ENCODE peak calls at places on chromosomes 16 and 17, in ten cellular contexts. G is lung, U is Panc1, W is RWPE1, I is coronary artery, E is PC-3, Z is substantia nigra, R is stomach, N is WERI-Rb-1, T is AG04450. Y is an unnamed sample.

GRCh38 chr17:1961187-1961586 is 63.9 kb downstream of the RTN4RL1 start:
- DNase-seq in G (no peak), U (no peak), W (no peak), I (no peak), E (no peak), Z (no peak), R (no peak), N (no peak), T (no peak), Y (no peak)

GRCh38 chr16:80899804-80900592 is 95.6 kb upstream of the CDYL2 start:
- DNase-seq in G (peak; percentile 66), U (no peak), W (no peak), I (peak; percentile 96), E (peak; percentile 76), Z (peak; percentile 41), R (peak; percentile 96), N (no peak), T (peak; percentile 71), Y (no peak)

GRCh38 chr16:48250520-48251278 is 3.4 kb upstream of the ABCC11 start:
- DNase-seq in G (no peak), U (no peak), W (no peak), I (no peak), E (no peak), Z (no peak), R (no peak), N (no peak), T (no peak), Y (no peak)

GRCh38 chr16:20611975-20612471 is 35.9 kb upstream of the ACSM2B start:
- DNase-seq in G (peak; percentile 64), U (no peak), W (no peak), I (peak; percentile 86), E (no peak), Z (peak; percentile 21), R (peak; percentile 75), N (peak; percentile 84), T (no peak), Y (no peak)

GRCh38 chr17:82216301-82217119 is 3.9 kb upstream of the CCDC57 start:
- DNase-seq in G (peak; percentile 81), U (no peak), W (peak; percentile 71), I (peak; percentile 86), E (peak; percentile 92), Z (peak; percentile 78), R (peak; percentile 89), N (peak; percentile 16), T (no peak), Y (no peak)

GRCh38 chr16:64240586-64240985 is 881.3 kb downstream of the CDH11 start:
- DNase-seq in G (no peak), U (no peak), W (no peak), I (no peak), E (peak; percentile 37), Z (no peak), R (no peak), N (no peak), T (no peak), Y (no peak)

GRCh38 chr16:4360538-4361021 is 9.5 kb upstream of the PAM16 start:
- DNase-seq in G (no peak), U (no peak), W (no peak), I (no peak), E (no peak), Z (no peak), R (no peak), N (peak; percentile 90), T (no peak), Y (no peak)

GRCh38 chr16:83835972-83836566 is 28.3 kb downstream of the HSBP1 start:
- DNase-seq in G (no peak), U (no peak), W (peak; percentile 36), I (no peak), E (peak; percentile 63), Z (no peak), R (no peak), N (no peak), T (peak; percentile 41), Y (no peak)

GRCh38 chr16:89946515-89946914 is 2.0 kb upstream of the DEF8 start:
- DNase-seq in G (no peak), U (no peak), W (no peak), I (no peak), E (no peak), Z (no peak), R (no peak), N (no peak), T (no peak), Y (no peak)

GRCh38 chr17:68613739-68614298 is 12.7 kb upstream of the FAM20A start:
- DNase-seq in G (peak; percentile 71), U (peak; percentile 7), W (no peak), I (no peak), E (peak; percentile 91), Z (no peak), R (no peak), N (peak; percentile 82), T (no peak), Y (no peak)

GRCh38 chr16:349211-349610 is 3.3 kb downstream of the AXIN1 start:
- DNase-seq in G (no peak), U (no peak), W (no peak), I (no peak), E (no peak), Z (no peak), R (no peak), N (no peak), T (no peak), Y (no peak)

DNA sequence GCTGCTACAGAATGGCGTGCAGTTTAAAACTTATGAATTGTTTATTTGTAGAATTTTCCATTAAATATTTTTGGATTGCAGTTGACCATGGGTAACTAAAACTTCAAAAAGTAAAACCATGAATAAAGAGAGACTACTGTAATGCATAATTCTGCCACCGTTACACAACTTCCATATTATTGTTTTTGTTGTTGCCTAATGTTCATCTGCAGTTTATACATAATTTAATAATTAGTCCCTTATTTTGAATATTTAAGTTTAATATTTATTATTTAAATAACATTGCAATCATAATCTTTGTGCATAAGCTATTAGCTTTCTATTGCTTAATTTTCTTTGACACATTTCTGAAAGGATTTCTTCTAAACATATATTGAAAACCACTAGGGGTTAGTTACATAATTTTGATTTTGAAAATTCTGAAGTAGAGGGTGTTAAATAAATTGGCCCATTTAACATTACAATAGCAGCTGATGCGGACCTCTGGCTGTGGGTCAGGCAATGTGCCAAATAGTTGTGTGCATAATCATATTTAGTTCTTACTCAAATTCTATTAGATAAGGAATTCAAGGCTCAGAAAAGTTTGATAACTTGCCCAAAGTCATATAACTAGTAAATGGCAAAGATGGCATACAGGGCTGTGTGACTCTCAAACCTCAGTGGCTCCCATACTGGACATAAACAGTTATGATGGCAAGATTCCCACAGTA is 31.1 kb downstream of the PPM1E start:
- DNase-seq in G (no peak), U (no peak), W (peak; percentile 46), I (no peak), E (peak; percentile 56), Z (no peak), R (peak; percentile 41), N (no peak), T (peak; percentile 56), Y (no peak)
- H3K27ac ChIP-seq in G (no peak overlapping the region), U (peak overlapping the region; percentile 12), W (no peak overlapping the region), I (no peak overlapping the region), E (no peak overlapping the region), Z (no peak overlapping the region), R (no peak overlapping the region), N (peak overlapping the region; percentile 43), T (peak overlapping the region; percentile 57), Y (no peak overlapping the region)

GRCh38 chr16:68275611-68276191 is 11.4 kb downstream of the SLC7A6 start:
- DNase-seq in G (no peak), U (no peak), W (peak; percentile 46), I (no peak), E (no peak), Z (no peak), R (no peak), N (no peak), T (no peak), Y (no peak)

GRCh38 chr16:68274441-68274840 is 10.1 kb downstream of the SLC7A6 start:
- DNase-seq in G (no peak), U (no peak), W (no peak), I (no peak), E (no peak), Z (no peak), R (no peak), N (no peak), T (no peak), Y (no peak)

GRCh38 chr16:68273459-68273858 is 9.1 kb downstream of the SLC7A6 start:
- DNase-seq in G (no peak), U (no peak), W (no peak), I (no peak), E (no peak), Z (no peak), R (no peak), N (no peak), T (no peak), Y (no peak)

GRCh38 chr16:68273896-68274295 is 9.6 kb downstream of the SLC7A6 start:
- DNase-seq in G (no peak), U (no peak), W (no peak), I (no peak), E (no peak), Z (no peak), R (no peak), N (no peak), T (no peak), Y (no peak)

GRCh38 chr16:68276223-68276622 is 11.9 kb downstream of the SLC7A6 start:
- DNase-seq in G (no peak), U (no peak), W (no peak), I (no peak), E (no peak), Z (no peak), R (no peak), N (no peak), T (no peak), Y (no peak)
- H3K27ac ChIP-seq in G (peak overlapping the region; percentile 77), U (no peak overlapping the region), W (peak overlapping the region; percentile 26), I (peak overlapping the region; percentile 18), E (no peak overlapping the region), Z (no peak overlapping the region), R (peak overlapping the region; percentile 67), N (peak overlapping the region; percentile 61), T (no peak overlapping the region), Y (peak overlapping the region; percentile 6)

DNA sequence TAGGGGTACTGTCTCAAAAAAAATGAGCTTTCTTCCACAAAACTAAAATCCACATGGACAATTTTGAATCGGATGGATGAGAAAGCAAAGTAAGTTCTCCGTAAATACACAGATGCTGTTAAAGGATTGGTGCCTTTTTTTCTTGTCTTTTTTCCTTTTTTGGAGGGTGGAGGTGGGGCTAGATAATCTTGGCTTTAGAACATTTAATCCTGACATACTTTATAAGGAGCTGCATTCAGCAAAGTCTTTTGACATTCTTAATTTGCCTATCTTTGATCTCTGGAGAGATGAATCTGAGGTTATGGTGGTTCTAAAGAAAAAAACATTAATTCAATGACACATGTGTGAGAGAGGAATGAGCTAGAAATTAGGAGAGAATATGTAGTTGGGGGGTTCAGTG is 312.3 kb upstream of the KCNJ16 start:
- DNase-seq in G (no peak), U (no peak), W (no peak), I (no peak), E (no peak), Z (no peak), R (no peak), N (no peak), T (no peak), Y (no peak)
- H3K27ac ChIP-seq in G (no peak overlapping the region), U (no peak overlapping the region), W (no peak overlapping the region), I (no peak overlapping the region), E (peak overlapping the region; percentile 84), Z (no peak overlapping the region), R (no peak overlapping the region), N (no peak overlapping the region), T (no peak overlapping the region), Y (no peak overlapping the region)

DNA sequence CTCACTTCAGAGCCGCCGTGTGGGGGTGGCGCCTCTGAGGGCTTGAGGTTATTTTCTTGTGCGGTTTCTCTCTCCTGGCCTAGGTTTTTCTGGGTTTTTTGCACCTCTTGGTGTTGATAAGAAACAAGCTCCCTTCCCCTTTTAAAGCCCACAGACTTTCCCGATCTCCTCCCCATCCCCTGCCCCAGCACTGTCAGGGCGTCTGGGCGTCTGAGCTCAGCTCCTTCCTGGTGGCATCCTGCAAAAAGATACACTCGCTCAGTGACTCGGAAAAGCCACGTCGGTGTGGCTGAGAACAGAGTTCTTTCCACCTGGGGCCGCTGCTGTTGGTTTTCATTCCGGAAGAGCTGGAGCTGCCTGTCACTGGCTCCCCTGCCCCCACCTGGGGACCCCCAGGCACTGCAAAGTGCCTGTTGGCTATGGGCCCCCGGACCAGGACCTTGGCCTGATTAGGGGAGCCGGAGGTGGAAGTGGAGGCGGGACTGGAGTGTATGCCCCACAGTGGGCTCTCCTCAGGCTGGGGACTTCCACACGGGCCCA is 14.5 kb downstream of the BAIAP2 start:
- DNase-seq in G (no peak), U (no peak), W (no peak), I (no peak), E (no peak), Z (no peak), R (no peak), N (no peak), T (no peak), Y (no peak)
- H3K27ac ChIP-seq in G (no peak overlapping the region), U (peak overlapping the region; percentile 98), W (peak overlapping the region; percentile 98), I (no peak overlapping the region), E (peak overlapping the region; percentile 90), Z (no peak overlapping the region), R (peak overlapping the region; percentile 77), N (peak overlapping the region; percentile 52), T (no peak overlapping the region), Y (peak overlapping the region; percentile 60)

Y was measured in vagina.